ENCODE peak calls at places on chromosomes 13 and 19, in six cellular contexts. D is activated effector memory CD4-positive, alpha-beta T cell treated with Interleukin-2 at 50 U/mL for 16 hours; X is ovary; U is A549; L is lung microvascular endothelial cell; I is adrenal gland. G is an unnamed sample.

GRCh38 chr19:50705422-50706019 is 14.1 kb downstream of the SHANK1 start:
- DNase-seq in D (no peak), X (no peak), U (peak), L (peak), I (peak), G (peak)

GRCh38 chr19:30857388-30857787 is 485.2 kb downstream of the ZNF536 start:
- DNase-seq in D (no peak), X (no peak), U (no peak), L (no peak), I (no peak), G (no peak)

GRCh38 chr19:2032296-2032941 is 16.9 kb upstream of the BTBD2 start:
- DNase-seq in D (peak), X (peak), U (peak), L (peak), I (peak), G (peak)

GRCh38 chr19:10270616-10271394 is at the start of gene ICAM1:
- DNase-seq in D (peak), X (peak), U (no peak), L (peak), I (peak), G (no peak)

GRCh38 chr13:87669379-87669978 is 1.7 kb upstream of the SLITRK5 start:
- DNase-seq in D (no peak), X (no peak), U (no peak), L (peak), I (no peak), G (no peak)

GRCh38 chr19:19077103-19077502 is 13.3 kb downstream of the SLC25A42 start:
- DNase-seq in D (no peak), X (no peak), U (no peak), L (no peak), I (no peak), G (no peak)

GRCh38 chr13:37889102-37889501 is 19.5 kb upstream of the TRPC4 start:
- DNase-seq in D (no peak), X (no peak), U (no peak), L (no peak), I (no peak), G (no peak)

GRCh38 chr19:1967087-1967608 is 26.2 kb downstream of the CSNK1G2 start:
- DNase-seq in D (peak), X (no peak), U (no peak), L (no peak), I (no peak), G (no peak)

GRCh38 chr19:3821857-3822364 is 35.7 kb upstream of the MATK start:
- DNase-seq in D (peak), X (no peak), U (peak), L (peak), I (peak), G (peak)

GRCh38 chr19:56120371-56121179 is 520 bp downstream of the ZNF787 start:
- DNase-seq in D (peak), X (peak), U (peak), L (peak), I (peak), G (peak)